ENCODE peak calls at places on chromosome 7, in four cellular contexts. D, J, P and Q are unnamed samples.

GRCh38 chr7:262251-262572 is 27.8 kb upstream of the FOXL3 start:
- DNase-seq in P (no peak), D (no peak), J (no peak), Q (no peak)

GRCh38 chr7:103685646-103686418 is 239.8 kb upstream of the SLC26A5 start:
- DNase-seq in P (no peak), D (peak; percentile 18), J (no peak), Q (no peak)

GRCh38 chr7:91126762-91127161 is 137.5 kb upstream of the FZD1 start:
- DNase-seq in P (no peak), J (no peak), D (no peak), Q (no peak)

GRCh38 chr7:124893140-124893810 is 36.4 kb downstream of the POT1 start:
- DNase-seq in P (no peak), D (no peak), J (no peak), Q (no peak)

GRCh38 chr7:47581821-47582747 is at the start of gene TNS3:
- DNase-seq in P (no peak), D (no peak), J (peak; percentile 36), Q (no peak)

GRCh38 chr7:388023-388355 is 98.0 kb downstream of the FOXL3 start:
- DNase-seq in D (no peak), P (no peak), J (no peak), Q (no peak)

GRCh38 chr7:712601-713457 is 13.7 kb upstream of the DNAAF5 start:
- DNase-seq in P (no peak), D (no peak), J (no peak), Q (no peak)

GRCh38 chr7:33649476-33650441 is 255.6 kb upstream of the BMPER start:
- DNase-seq in J (peak; percentile 68), P (no peak), D (no peak), Q (no peak)

GRCh38 chr7:64640504-64640903 is 25.4 kb upstream of the ZNF107 start:
- DNase-seq in D (no peak), J (no peak), P (no peak), Q (no peak)

GRCh38 chr7:32102432-32102851 is 32.2 kb upstream of the PDE1C start:
- DNase-seq in D (no peak), P (no peak), J (no peak), Q (no peak)

GRCh38 chr7:52547301-52547920 is 488.0 kb upstream of the POM121L12 start:
- DNase-seq in P (no peak), D (no peak), J (no peak), Q (no peak)

GRCh38 chr7:130966246-130967009 is 232.4 kb upstream of the KLF14 start:
- DNase-seq in J (peak; percentile 85), P (no peak), D (no peak), Q (peak; percentile 45)

GRCh38 chr7:19248681-19249080 is 103.5 kb upstream of the FERD3L start:
- DNase-seq in D (no peak), P (no peak), J (peak; percentile 70), Q (no peak)

GRCh38 chr7:131190146-131190545 is 137.5 kb upstream of the MKLN1 start:
- DNase-seq in P (no peak), D (no peak), J (peak; percentile 31), Q (no peak)

GRCh38 chr7:17046666-17047065 is 164.9 kb upstream of the AGR3 start:
- DNase-seq in P (no peak), D (no peak), J (no peak), Q (no peak)

GRCh38 chr7:29807179-29807841 is 1.0 kb downstream of the WIPF3 start:
- DNase-seq in J (no peak), P (no peak), D (no peak), Q (no peak)

GRCh38 chr7:133853706-133854276 is 273.3 kb upstream of the LRGUK start:
- DNase-seq in J (peak; percentile 90), D (peak; percentile 27), P (peak; percentile 34), Q (peak; percentile 9)

DNA sequence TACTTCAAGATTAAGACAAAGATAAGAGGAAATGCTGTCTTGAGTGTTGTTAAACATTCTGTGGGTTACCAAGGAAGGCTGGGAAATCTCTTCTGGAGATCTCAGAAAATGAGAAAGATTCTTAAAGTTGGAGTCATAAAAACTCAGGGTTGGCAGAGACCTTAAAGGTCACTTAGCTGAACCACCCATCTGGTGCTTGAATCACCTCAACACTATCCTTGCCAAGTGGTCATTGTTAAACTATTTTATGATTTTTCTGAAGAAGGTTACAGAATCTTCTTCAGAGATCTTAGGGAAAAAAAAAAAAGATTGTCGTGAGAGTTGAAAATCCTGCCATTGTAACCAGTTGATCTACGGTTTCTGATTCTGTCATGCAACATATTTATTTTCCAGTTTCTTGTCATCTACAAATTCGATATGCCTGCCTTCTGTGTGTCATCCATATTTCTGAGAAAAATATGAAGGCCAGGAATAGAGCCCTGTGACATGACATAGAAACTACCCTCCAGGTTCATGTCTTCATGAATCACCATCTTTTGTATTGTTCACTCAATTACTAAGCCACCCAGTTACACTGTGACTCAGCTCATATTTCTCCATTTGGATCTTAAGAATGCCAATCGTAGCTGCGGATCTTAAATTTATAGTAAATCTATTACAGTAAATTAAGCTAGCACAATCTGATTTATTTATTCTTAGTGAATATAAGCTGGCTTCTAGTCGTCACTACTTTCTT is 179.3 kb downstream of the ST7 start:
- DNase-seq in P (no peak), J (peak; percentile 92), D (peak; percentile 74), Q (no peak)
- TF ChIP-seq FOS in P (no peak), J (peak; percentile 49), D (peak; percentile 84), Q (no peak)

DNA sequence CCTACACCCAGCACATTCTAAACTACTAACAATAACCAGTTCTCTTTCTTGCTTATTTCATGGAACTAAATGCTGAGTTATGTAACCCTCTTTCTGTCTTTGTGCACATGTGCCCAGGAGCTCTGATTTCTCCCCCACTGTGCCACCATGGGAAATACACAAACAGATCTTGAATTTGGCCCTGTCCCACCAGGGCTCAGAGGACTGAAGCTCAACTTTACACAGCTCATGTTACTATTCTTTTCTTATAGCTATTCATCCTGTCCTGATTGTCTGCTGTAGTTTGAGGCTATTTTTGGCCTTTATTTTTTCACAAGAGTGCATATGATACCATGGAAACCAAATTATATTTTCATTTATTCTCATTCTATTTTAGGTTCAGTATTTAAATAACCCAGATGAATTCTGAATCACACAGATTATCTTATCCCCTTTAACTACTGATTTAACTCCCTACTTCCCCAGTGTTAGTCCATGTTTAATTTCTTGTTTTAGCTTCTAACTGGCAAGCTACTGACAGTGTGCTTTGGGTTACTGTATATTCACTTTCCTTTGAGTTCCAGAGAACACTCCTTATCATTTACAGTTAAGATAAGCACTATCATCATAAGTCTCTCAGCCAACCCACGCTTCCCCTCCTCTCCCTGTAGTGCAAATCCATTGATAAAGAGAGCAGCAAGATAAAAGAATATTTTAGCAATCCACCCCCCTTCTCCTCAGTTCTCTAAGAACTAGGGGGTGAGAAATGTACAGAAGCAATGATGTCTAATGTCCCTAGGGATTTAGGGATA is 71.8 kb upstream of the GSDME start:
- DNase-seq in P (peak; percentile 36), J (no peak), D (peak; percentile 46), Q (no peak)
- TF ChIP-seq FOS in P (no peak), J (no peak), D (no peak), Q (no peak)

DNA sequence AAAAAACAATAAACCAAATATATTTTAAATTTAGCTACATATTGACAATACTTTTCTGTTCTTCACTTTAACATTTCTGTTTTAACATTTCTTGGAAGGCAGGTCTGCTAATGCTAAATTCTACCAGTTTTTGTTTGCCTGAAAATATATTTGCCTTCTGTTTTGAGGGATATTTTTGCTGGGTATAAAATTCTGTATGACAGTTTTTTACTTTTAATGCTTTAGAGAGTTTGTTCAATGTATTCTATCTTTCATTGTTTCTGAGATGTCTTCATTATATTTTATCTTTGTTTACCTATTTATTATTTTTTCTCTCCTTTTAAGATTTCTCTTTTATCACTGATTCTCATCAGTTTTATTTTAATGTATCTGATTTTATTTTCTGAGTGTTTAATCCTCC is 409.2 kb upstream of the DPP6 start:
- DNase-seq in J (no peak), P (no peak), D (no peak), Q (no peak)
- TF ChIP-seq FOS in J (no peak), P (no peak), D (no peak), Q (no peak)

GRCh38 chr7:35351466-35351865 is 97.6 kb upstream of the TBX20 start:
- DNase-seq in P (no peak), J (no peak), D (no peak), Q (no peak)
- TF ChIP-seq FOS in P (no peak), J (no peak), D (no peak), Q (no peak)

DNA sequence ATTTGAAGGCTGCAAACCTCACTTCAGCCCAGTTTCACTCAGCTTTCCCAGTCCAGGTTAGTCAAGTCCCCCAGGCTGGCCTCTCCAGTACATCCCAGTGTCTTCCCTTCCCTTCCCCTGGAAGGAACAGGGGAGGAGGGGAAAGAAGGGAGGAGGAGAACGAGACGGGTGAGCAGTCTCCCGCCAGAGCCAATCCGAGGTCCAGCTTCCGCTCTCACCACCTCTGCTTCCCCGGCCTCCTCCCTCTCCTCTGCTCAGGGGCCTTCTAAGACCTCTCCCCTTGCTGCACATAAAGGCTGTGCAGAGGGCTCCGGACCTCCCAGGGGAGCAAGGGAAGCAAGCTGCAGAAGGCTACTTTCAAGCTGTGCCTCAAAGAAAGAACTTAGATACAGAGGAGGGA is 4.1 kb downstream of the ATG9B start:
- DNase-seq in D (no peak), J (no peak), P (no peak), Q (no peak)
- TF ChIP-seq FOS in D (no peak), J (no peak), P (no peak), Q (no peak)

GRCh38 chr7:81573128-81573527 is 196.7 kb downstream of the HGF start:
- DNase-seq in D (no peak), J (no peak), P (no peak), Q (no peak)
- TF ChIP-seq FOS in D (no peak), J (no peak), P (no peak), Q (no peak)

GRCh38 chr7:36765605-36766004 is 41.3 kb upstream of the AOAH start:
- DNase-seq in J (no peak), D (no peak), P (peak; percentile 14), Q (no peak)
- TF ChIP-seq FOS in J (no peak), D (no peak), P (no peak), Q (no peak)

DNA sequence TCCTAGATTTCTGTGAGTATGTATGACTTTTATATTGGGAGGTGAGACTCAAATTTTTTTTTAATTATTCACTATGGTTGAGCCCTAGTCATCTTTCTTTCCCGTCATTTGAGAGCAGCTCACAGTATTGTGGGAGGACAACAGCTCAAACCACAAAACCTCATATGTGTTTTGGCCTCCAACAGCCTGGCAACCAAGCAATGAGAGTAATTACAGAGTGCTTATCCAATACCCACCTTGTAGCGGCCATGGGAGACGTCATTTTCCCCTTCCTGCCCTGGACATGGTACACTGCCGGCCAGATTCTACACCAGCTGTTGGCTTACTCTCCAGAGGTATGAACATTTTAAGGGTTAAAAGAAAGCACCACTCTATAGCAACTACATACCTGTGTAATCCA is 49.1 kb downstream of the DOCK4 start:
- DNase-seq in D (no peak), P (no peak), J (peak; percentile 62), Q (no peak)
- TF ChIP-seq FOS in D (no peak), P (no peak), J (no peak), Q (no peak)

DNA sequence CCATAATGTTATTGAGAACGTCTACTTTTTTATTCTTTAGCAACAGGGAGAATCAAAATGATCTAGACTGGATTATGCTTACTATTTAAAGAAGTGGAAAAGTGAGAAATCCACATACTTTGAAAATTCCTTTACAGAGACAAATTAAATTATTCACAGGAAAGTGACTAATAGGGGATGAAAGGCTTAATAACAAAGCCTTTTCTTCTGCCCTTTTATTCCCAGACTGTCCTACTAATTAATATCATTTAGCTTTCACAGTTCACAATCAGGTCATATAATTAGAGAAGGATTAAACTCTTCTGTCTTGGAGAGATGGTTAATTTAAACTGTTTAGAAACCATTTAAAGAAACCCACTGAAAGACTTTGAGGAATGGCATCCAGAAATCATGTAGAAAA is 58.8 kb downstream of the ARL4A start:
- DNase-seq in J (no peak), P (no peak), D (peak; percentile 67), Q (no peak)
- TF ChIP-seq FOS in J (no peak), P (no peak), D (peak; percentile 44), Q (no peak)